ENCODE peak calls at places on chromosomes 3 and 15, in seven cellular contexts. I, J, F, R, U, C and P are unnamed samples.

GRCh38 chr15:57324944-57325679 is 51.2 kb upstream of the CGNL1 start:
- DNase-seq in I (no peak), J (no peak), F (no peak), R (no peak), U (no peak), C (no peak), P (no peak)

GRCh38 chr3:180983136-180983535 is 6.4 kb downstream of the DNAJC19 start:
- DNase-seq in I (no peak), J (no peak), F (no peak), R (no peak), U (no peak), C (no peak), P (no peak)

GRCh38 chr3:114624047-114624445 is 330.2 kb downstream of the TIGIT start:
- DNase-seq in I (no peak), J (no peak), F (no peak), R (peak), U (no peak), C (peak), P (no peak)

GRCh38 chr3:109316162-109316730 is at the start of gene DPPA2:
- DNase-seq in I (no peak), J (no peak), F (no peak), R (no peak), U (no peak), C (no peak), P (no peak)

GRCh38 chr3:172181936-172182708 is 142.7 kb downstream of the FNDC3B start:
- DNase-seq in I (no peak), J (no peak), F (no peak), R (peak), U (no peak), C (no peak), P (no peak)

GRCh38 chr15:34717729-34718128 is 37.1 kb downstream of the GJD2 start:
- DNase-seq in I (no peak), J (no peak), F (no peak), R (no peak), U (no peak), C (no peak), P (no peak)

GRCh38 chr3:64224826-64225606 is at the start of gene PRICKLE2:
- DNase-seq in I (no peak), J (no peak), F (no peak), R (peak), U (peak), C (peak), P (no peak)

GRCh38 chr3:13307041-13307440 is 113.1 kb downstream of the NUP210 start:
- DNase-seq in I (no peak), J (no peak), F (no peak), R (no peak), U (no peak), C (no peak), P (no peak)

GRCh38 chr3:128745742-128746141 is 19.8 kb downstream of the RAB7A start:
- DNase-seq in I (no peak), J (no peak), F (no peak), R (no peak), U (no peak), C (no peak), P (no peak)

GRCh38 chr15:48811325-48811938 is 563 bp upstream of the CEP152 start:
- DNase-seq in I (no peak), J (no peak), F (no peak), R (no peak), U (no peak), C (peak), P (no peak)

GRCh38 chr3:61521229-61521628 is 40.1 kb upstream of the PTPRG start:
- DNase-seq in I (no peak), J (no peak), F (no peak), R (no peak), U (no peak), C (no peak), P (no peak)

GRCh38 chr3:170196833-170197232 is 15.3 kb upstream of the PHC3 start:
- DNase-seq in I (no peak), J (no peak), F (no peak), R (no peak), U (no peak), C (no peak), P (no peak)

GRCh38 chr3:70506775-70507174 is 194.3 kb upstream of the MDFIC2 start:
- DNase-seq in I (no peak), J (no peak), F (no peak), R (no peak), U (no peak), C (no peak), P (no peak)

GRCh38 chr3:151798476-151798875 is 15.4 kb upstream of the AADAC start:
- DNase-seq in I (no peak), J (no peak), F (no peak), R (no peak), U (no peak), C (no peak), P (no peak)

GRCh38 chr15:41695750-41696436 is 35.7 kb downstream of the MGA start:
- DNase-seq in I (no peak), J (peak), F (peak), R (no peak), U (no peak), C (no peak), P (no peak)

GRCh38 chr15:73225358-73226015 is 143.3 kb downstream of the HCN4 start:
- DNase-seq in I (no peak), J (peak), F (peak), R (no peak), U (peak), C (no peak), P (no peak)

GRCh38 chr3:125289429-125289828 is 76.9 kb upstream of the SLC12A8 start:
- DNase-seq in I (no peak), J (no peak), F (no peak), R (no peak), U (no peak), C (no peak), P (no peak)

GRCh38 chr3:72258786-72259185 is 473.8 kb upstream of the PROK2 start:
- DNase-seq in I (no peak), J (no peak), F (no peak), R (no peak), U (no peak), C (peak), P (peak)

GRCh38 chr3:54957711-54958110 is 29.9 kb upstream of the LRTM1 start:
- DNase-seq in I (no peak), J (no peak), F (no peak), R (no peak), U (no peak), C (no peak), P (no peak)

GRCh38 chr3:62415312-62415791 is 42.0 kb upstream of the FEZF2 start:
- DNase-seq in I (no peak), J (no peak), F (no peak), R (no peak), U (peak), C (no peak), P (peak)

GRCh38 chr3:113847243-113847642 is 8.7 kb downstream of the GRAMD1C start:
- DNase-seq in I (no peak), J (no peak), F (no peak), R (no peak), U (no peak), C (no peak), P (no peak)

GRCh38 chr15:25859838-25860645 is 3.1 kb downstream of the ATP10A start:
- DNase-seq in I (no peak), J (peak), F (no peak), R (peak), U (no peak), C (no peak), P (no peak)

GRCh38 chr3:172370434-172370833 is 77.8 kb downstream of the GHSR start:
- DNase-seq in I (no peak), J (no peak), F (no peak), R (no peak), U (no peak), C (no peak), P (no peak)

GRCh38 chr3:101571028-101571895 is 2.7 kb upstream of the PCNP start:
- DNase-seq in I (no peak), J (peak), F (no peak), R (no peak), U (no peak), C (no peak), P (no peak)

GRCh38 chr3:149593416-149594160 is 64.2 kb downstream of the WWTR1 start:
- DNase-seq in I (no peak), J (no peak), F (no peak), R (no peak), U (no peak), C (no peak), P (no peak)

GRCh38 chr3:64141476-64141875 is 83.8 kb downstream of the PRICKLE2 start:
- DNase-seq in I (no peak), J (no peak), F (no peak), R (no peak), U (no peak), C (no peak), P (no peak)

GRCh38 chr15:31278544-31279220 is 48.0 kb upstream of the KLF13 start:
- DNase-seq in I (no peak), J (peak), F (no peak), R (no peak), U (no peak), C (no peak), P (no peak)

GRCh38 chr15:47473857-47474256 is 243.4 kb upstream of the SEMA6D start:
- DNase-seq in I (no peak), J (no peak), F (no peak), R (no peak), U (no peak), C (no peak), P (no peak)

GRCh38 chr3:24562874-24563273 is 68.2 kb upstream of the THRB start:
- DNase-seq in I (no peak), J (no peak), F (no peak), R (no peak), U (no peak), C (no peak), P (no peak)

GRCh38 chr3:50656417-50657195 is 18.1 kb upstream of the DOCK3 start:
- DNase-seq in I (no peak), J (no peak), F (no peak), R (no peak), U (no peak), C (no peak), P (no peak)

GRCh38 chr3:154776549-154777230 is 303.4 kb upstream of the MME start:
- DNase-seq in I (no peak), J (no peak), F (no peak), R (no peak), U (no peak), C (no peak), P (no peak)